ENCODE peak calls at places on chromosomes 5 and 9, in ten cellular contexts. Y is NCI-H2029; S is CD8-positive, alpha-beta memory T cell; Q is NCI-H1417; F is psoas muscle; E is HuH-7; K is H9; G is GM04504; W is fibroblast of lung; B is GF-D8. C is an unnamed sample.

GRCh38 chr5:120396186-120396585 is 67.9 kb upstream of the PRR16 start:
- DNase-seq in W (peak), K (no peak), S (no peak), Q (no peak), F (no peak), E (no peak), Y (no peak), G (peak), B (no peak), C (no peak)

GRCh38 chr9:89448381-89448780 is 49.5 kb downstream of the SEMA4D start:
- DNase-seq in G (no peak), K (no peak), W (no peak), Q (no peak), B (no peak), Y (no peak), E (no peak), F (no peak), S (peak), C (no peak)

GRCh38 chr9:94703488-94704140 is 22.9 kb upstream of the AOPEP start:
- DNase-seq in Y (no peak), E (peak), G (no peak), S (no peak), K (no peak), W (no peak), B (no peak), Q (no peak), F (no peak), C (no peak)

GRCh38 chr5:56729488-56729887 is 85.9 kb upstream of the MAP3K1 start:
- DNase-seq in B (no peak), S (no peak), W (no peak), Y (no peak), G (no peak), Q (no peak), K (no peak), E (no peak), F (no peak), C (no peak)

GRCh38 chr5:31755299-31756053 is 116.5 kb downstream of the PDZD2 start:
- DNase-seq in B (no peak), S (no peak), Y (no peak), Q (no peak), K (no peak), E (no peak), W (no peak), F (no peak), G (no peak), C (no peak)

GRCh38 chr9:4538621-4539020 is 48.4 kb downstream of the SLC1A1 start:
- DNase-seq in W (no peak), K (no peak), G (no peak), E (no peak), F (no peak), Y (no peak), B (no peak), S (no peak), Q (peak), C (no peak)

GRCh38 chr5:21142791-21143190 is 1154.8 kb upstream of the CDH18 start:
- DNase-seq in E (no peak), F (no peak), Y (no peak), W (no peak), K (no peak), G (no peak), S (no peak), Q (no peak), B (no peak), C (no peak)

GRCh38 chr5:151448038-151448985 is 909 bp downstream of the SLC36A1 start:
- DNase-seq in Y (peak), E (peak), W (peak), G (no peak), S (peak), F (no peak), K (peak), B (peak), Q (peak), C (no peak)

GRCh38 chr5:89703799-89704198 is 705.8 kb downstream of the CETN3 start:
- DNase-seq in F (no peak), S (no peak), W (no peak), E (peak), Q (no peak), G (no peak), B (no peak), K (peak), Y (no peak), C (no peak)

GRCh38 chr5:137155621-137156020 is 343.5 kb downstream of the SPOCK1 start:
- DNase-seq in G (no peak), W (no peak), E (no peak), S (no peak), B (no peak), K (peak), F (no peak), Y (peak), Q (peak), C (no peak)

GRCh38 chr5:67693956-67694564 is 497.5 kb upstream of the CD180 start:
- DNase-seq in Y (no peak), E (no peak), G (peak), B (no peak), W (peak), S (no peak), Q (no peak), K (no peak), F (peak), C (no peak)

GRCh38 chr5:74503-75109 is 17.4 kb upstream of the PLEKHG4B start:
- DNase-seq in Q (no peak), E (no peak), F (no peak), S (no peak), K (no peak), W (no peak), B (no peak), G (no peak), Y (no peak), C (no peak)

GRCh38 chr5:141003791-141004601 is 37.7 kb downstream of the PCDHAC2 start:
- DNase-seq in K (peak), E (no peak), W (no peak), F (no peak), B (no peak), Y (peak), G (no peak), S (no peak), Q (peak), C (no peak)

GRCh38 chr9:114299286-114300152 is 23.4 kb upstream of the ORM1 start:
- DNase-seq in E (no peak), Q (no peak), G (no peak), Y (no peak), B (no peak), W (no peak), S (no peak), K (no peak), F (no peak), C (no peak)

GRCh38 chr5:39542511-39542910 is 117.7 kb upstream of the DAB2 start:
- DNase-seq in G (no peak), E (no peak), B (no peak), Q (no peak), F (no peak), S (no peak), K (no peak), W (no peak), Y (no peak), C (no peak)

GRCh38 chr9:127874301-127875216 is 2.9 kb downstream of the AK1 start:
- DNase-seq in E (no peak), W (no peak), G (no peak), F (no peak), K (no peak), B (no peak), Q (no peak), Y (no peak), S (no peak), C (no peak)

GRCh38 chr9:114305189-114305555 is 17.7 kb upstream of the ORM1 start:
- DNase-seq in G (no peak), Q (no peak), Y (no peak), B (no peak), F (no peak), E (no peak), K (no peak), W (no peak), S (no peak), C (no peak)

GRCh38 chr5:66582499-66582898 is 13.7 kb upstream of the MAST4 start:
- DNase-seq in F (no peak), Y (no peak), B (no peak), G (no peak), E (no peak), S (no peak), Q (no peak), W (no peak), K (no peak), C (no peak)

GRCh38 chr9:38380872-38381534 is 11.5 kb upstream of the ALDH1B1 start:
- DNase-seq in Y (peak), S (no peak), Q (peak), W (no peak), B (no peak), E (peak), K (no peak), G (no peak), F (no peak), C (no peak)